ENCODE peak calls at places on chromosomes 7 and 10, in eight cellular contexts. One of them, this sample, is unnamed.

GRCh38 chr7:33774762-33775523 is 130.4 kb upstream of the BMPER start:
- DNase-seq in WTC11: no peak
- DNase-seq in neural crest cell: no peak
- DNase-seq in fibroblast of pulmonary artery: peak; percentile 99
- DNase-seq in cardiac muscle cell: peak; percentile 32
- DNase-seq in progenitor cell of endocrine pancreas: no peak
- DNase-seq in MM.1S: no peak
- DNase-seq in stomach: peak; percentile 53
- DNase-seq in this sample: no peak

GRCh38 chr10:69389827-69390490 is 26.8 kb downstream of the TACR2 start:
- DNase-seq in WTC11: peak; percentile 59
- DNase-seq in neural crest cell: no peak
- DNase-seq in fibroblast of pulmonary artery: peak; percentile 77
- DNase-seq in cardiac muscle cell: no peak
- DNase-seq in progenitor cell of endocrine pancreas: no peak
- DNase-seq in MM.1S: no peak
- DNase-seq in stomach: peak; percentile 56
- DNase-seq in this sample: no peak

GRCh38 chr10:20618148-20618547 is 279.0 kb downstream of the NEBL start:
- DNase-seq in WTC11: no peak
- DNase-seq in neural crest cell: no peak
- DNase-seq in fibroblast of pulmonary artery: no peak
- DNase-seq in cardiac muscle cell: no peak
- DNase-seq in progenitor cell of endocrine pancreas: no peak
- DNase-seq in MM.1S: no peak
- DNase-seq in stomach: no peak
- DNase-seq in this sample: no peak

GRCh38 chr7:66150471-66150870 is 35.8 kb downstream of the CRCP start:
- DNase-seq in WTC11: no peak
- DNase-seq in neural crest cell: no peak
- DNase-seq in fibroblast of pulmonary artery: peak; percentile 85
- DNase-seq in cardiac muscle cell: no peak
- DNase-seq in progenitor cell of endocrine pancreas: no peak
- DNase-seq in MM.1S: no peak
- DNase-seq in stomach: no peak
- DNase-seq in this sample: no peak

GRCh38 chr7:91876391-91877133 is 3.9 kb downstream of the MTERF1 start:
- DNase-seq in WTC11: no peak
- DNase-seq in neural crest cell: no peak
- DNase-seq in fibroblast of pulmonary artery: peak; percentile 53
- DNase-seq in cardiac muscle cell: peak; percentile 18
- DNase-seq in progenitor cell of endocrine pancreas: no peak
- DNase-seq in MM.1S: no peak
- DNase-seq in stomach: no peak
- DNase-seq in this sample: no peak

GRCh38 chr7:122750389-122750788 is 47.7 kb upstream of the RNF148 start:
- DNase-seq in WTC11: no peak
- DNase-seq in neural crest cell: no peak
- DNase-seq in fibroblast of pulmonary artery: no peak
- DNase-seq in cardiac muscle cell: no peak
- DNase-seq in progenitor cell of endocrine pancreas: no peak
- DNase-seq in MM.1S: no peak
- DNase-seq in stomach: no peak
- DNase-seq in this sample: no peak

GRCh38 chr7:123871998-123872867 is 27.3 kb downstream of the HYAL4 start:
- DNase-seq in WTC11: peak; percentile 55
- DNase-seq in neural crest cell: peak; percentile 35
- DNase-seq in fibroblast of pulmonary artery: peak; percentile 76
- DNase-seq in cardiac muscle cell: peak; percentile 75
- DNase-seq in progenitor cell of endocrine pancreas: peak; percentile 18
- DNase-seq in MM.1S: peak; percentile 71
- DNase-seq in stomach: peak; percentile 65
- DNase-seq in this sample: no peak

GRCh38 chr7:102320601-102321350 is 34.1 kb downstream of the SH2B2 start:
- DNase-seq in WTC11: no peak
- DNase-seq in neural crest cell: no peak
- DNase-seq in fibroblast of pulmonary artery: no peak
- DNase-seq in cardiac muscle cell: no peak
- DNase-seq in progenitor cell of endocrine pancreas: no peak
- DNase-seq in MM.1S: no peak
- DNase-seq in stomach: no peak
- DNase-seq in this sample: no peak

GRCh38 chr7:78473902-78474301 is 675.3 kb downstream of the PHTF2 start:
- DNase-seq in WTC11: no peak
- DNase-seq in neural crest cell: no peak
- DNase-seq in fibroblast of pulmonary artery: no peak
- DNase-seq in cardiac muscle cell: peak; percentile 46
- DNase-seq in progenitor cell of endocrine pancreas: no peak
- DNase-seq in MM.1S: no peak
- DNase-seq in stomach: no peak
- DNase-seq in this sample: no peak

GRCh38 chr7:150446288-150446938 is 4.0 kb upstream of the GIMAP8 start:
- DNase-seq in WTC11: no peak
- DNase-seq in neural crest cell: no peak
- DNase-seq in fibroblast of pulmonary artery: no peak
- DNase-seq in cardiac muscle cell: no peak
- DNase-seq in progenitor cell of endocrine pancreas: no peak
- DNase-seq in MM.1S: no peak
- DNase-seq in stomach: no peak
- DNase-seq in this sample: no peak

GRCh38 chr7:5532520-5533335 is 109.1 kb upstream of the TNRC18 start:
- DNase-seq in WTC11: peak; percentile 56
- DNase-seq in neural crest cell: no peak
- DNase-seq in fibroblast of pulmonary artery: no peak
- DNase-seq in cardiac muscle cell: peak; percentile 45
- DNase-seq in progenitor cell of endocrine pancreas: no peak
- DNase-seq in MM.1S: peak; percentile 30
- DNase-seq in stomach: peak; percentile 78
- DNase-seq in this sample: no peak

GRCh38 chr10:79161557-79161956 is 92.8 kb downstream of the ZMIZ1 start:
- DNase-seq in WTC11: no peak
- DNase-seq in neural crest cell: no peak
- DNase-seq in fibroblast of pulmonary artery: no peak
- DNase-seq in cardiac muscle cell: no peak
- DNase-seq in progenitor cell of endocrine pancreas: no peak
- DNase-seq in MM.1S: no peak
- DNase-seq in stomach: no peak
- DNase-seq in this sample: no peak

GRCh38 chr10:79159141-79159619 is 90.4 kb downstream of the ZMIZ1 start:
- DNase-seq in WTC11: no peak
- DNase-seq in neural crest cell: no peak
- DNase-seq in fibroblast of pulmonary artery: peak; percentile 70
- DNase-seq in cardiac muscle cell: no peak
- DNase-seq in progenitor cell of endocrine pancreas: no peak
- DNase-seq in MM.1S: no peak
- DNase-seq in stomach: no peak
- DNase-seq in this sample: no peak

GRCh38 chr10:79160191-79160590 is 91.4 kb downstream of the ZMIZ1 start:
- DNase-seq in WTC11: no peak
- DNase-seq in neural crest cell: no peak
- DNase-seq in fibroblast of pulmonary artery: no peak
- DNase-seq in cardiac muscle cell: no peak
- DNase-seq in progenitor cell of endocrine pancreas: no peak
- DNase-seq in MM.1S: no peak
- DNase-seq in stomach: no peak
- DNase-seq in this sample: no peak

GRCh38 chr10:79158402-79159097 is 89.8 kb downstream of the ZMIZ1 start:
- DNase-seq in WTC11: peak; percentile 39
- DNase-seq in neural crest cell: no peak
- DNase-seq in fibroblast of pulmonary artery: no peak
- DNase-seq in cardiac muscle cell: peak; percentile 61
- DNase-seq in progenitor cell of endocrine pancreas: no peak
- DNase-seq in MM.1S: no peak
- DNase-seq in stomach: no peak
- DNase-seq in this sample: no peak

GRCh38 chr10:79159785-79160184 is 91.0 kb downstream of the ZMIZ1 start:
- DNase-seq in WTC11: no peak
- DNase-seq in neural crest cell: no peak
- DNase-seq in fibroblast of pulmonary artery: peak; percentile 67
- DNase-seq in cardiac muscle cell: peak; percentile 88
- DNase-seq in progenitor cell of endocrine pancreas: no peak
- DNase-seq in MM.1S: no peak
- DNase-seq in stomach: no peak
- DNase-seq in this sample: no peak
- TF ChIP-seq CTCF in WTC11: no peak
- TF ChIP-seq CTCF in neural crest cell: no peak
- TF ChIP-seq CTCF in fibroblast of pulmonary artery: no peak
- TF ChIP-seq CTCF in cardiac muscle cell: no peak
- TF ChIP-seq CTCF in progenitor cell of endocrine pancreas: no peak
- TF ChIP-seq CTCF in MM.1S: no peak
- TF ChIP-seq CTCF in stomach: no peak
- TF ChIP-seq CTCF in this sample: no peak

DNA sequence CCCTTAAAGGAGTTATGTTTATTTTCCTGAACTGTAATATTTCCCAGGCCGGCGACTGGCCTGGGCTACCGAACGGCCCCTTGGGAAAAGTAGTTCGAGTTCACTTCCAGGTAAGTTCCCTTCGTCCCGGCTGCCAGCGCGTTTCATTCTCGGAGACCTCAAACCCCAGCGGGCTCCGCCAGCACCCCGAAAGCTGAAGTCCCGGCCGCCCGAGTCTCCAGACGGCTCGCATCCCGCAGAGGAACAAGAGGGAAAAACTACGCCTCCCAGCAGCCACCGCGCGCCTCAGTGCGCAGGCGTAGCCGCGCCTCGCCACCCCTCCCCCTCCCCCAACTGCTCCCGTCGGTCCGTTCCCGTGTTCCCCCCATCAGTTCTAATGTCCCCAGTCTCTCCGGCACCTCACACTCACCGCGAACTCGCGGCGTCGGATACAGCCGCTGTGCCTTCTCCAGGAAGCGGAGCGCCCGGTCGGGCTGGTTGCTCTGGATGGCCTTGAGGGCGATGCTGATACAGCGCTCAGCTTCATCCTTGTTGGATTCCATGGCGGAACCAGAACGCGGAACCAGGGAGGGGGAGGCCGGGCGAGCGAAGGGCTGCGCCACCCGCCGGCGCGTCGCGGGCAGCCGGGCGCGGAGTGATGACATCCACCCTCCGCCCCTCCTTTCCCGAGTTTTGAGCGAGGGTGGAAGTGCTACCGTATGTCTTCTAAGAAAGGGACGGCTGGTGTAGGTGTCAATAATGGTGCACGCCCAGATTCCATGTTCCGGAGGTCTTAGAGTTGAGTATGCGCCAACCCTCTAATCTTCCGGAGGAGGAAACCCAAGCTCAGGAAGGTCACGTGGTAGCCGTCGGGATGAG is at the start of gene DNAJB12:
- DNase-seq in WTC11: peak; percentile 87
- DNase-seq in neural crest cell: peak; percentile 83
- DNase-seq in fibroblast of pulmonary artery: peak; percentile 97
- DNase-seq in cardiac muscle cell: peak; percentile 94
- DNase-seq in progenitor cell of endocrine pancreas: peak; percentile 78
- DNase-seq in MM.1S: peak; percentile 92
- DNase-seq in stomach: peak; percentile 90
- DNase-seq in this sample: peak; percentile 78
- TF ChIP-seq CTCF in WTC11: no peak
- TF ChIP-seq CTCF in neural crest cell: no peak
- TF ChIP-seq CTCF in fibroblast of pulmonary artery: no peak
- TF ChIP-seq CTCF in cardiac muscle cell: no peak
- TF ChIP-seq CTCF in progenitor cell of endocrine pancreas: no peak
- TF ChIP-seq CTCF in MM.1S: peak; percentile 3
- TF ChIP-seq CTCF in stomach: no peak
- TF ChIP-seq CTCF in this sample: no peak

DNA sequence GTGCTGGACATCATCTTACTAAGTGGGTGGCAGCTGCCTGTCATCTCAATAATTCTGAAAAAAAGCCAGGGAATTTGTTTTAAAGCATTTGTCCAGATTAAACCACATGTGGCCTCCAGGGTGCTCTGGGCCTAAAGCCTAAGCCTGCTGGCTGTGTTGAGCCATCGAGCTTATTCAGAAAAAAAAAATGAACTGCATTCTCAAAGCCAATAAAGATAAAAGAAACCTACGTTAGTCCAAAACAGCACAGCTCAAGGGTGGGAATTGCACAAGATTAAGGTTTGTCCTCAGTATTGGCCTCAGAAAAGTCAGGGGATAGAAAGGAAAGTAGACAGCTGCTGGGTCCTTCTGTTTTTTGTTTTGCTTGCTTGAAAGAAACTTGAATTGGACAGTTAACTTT is 22.6 kb upstream of the PRTFDC1 start:
- DNase-seq in WTC11: no peak
- DNase-seq in neural crest cell: no peak
- DNase-seq in fibroblast of pulmonary artery: peak; percentile 96
- DNase-seq in cardiac muscle cell: no peak
- DNase-seq in progenitor cell of endocrine pancreas: no peak
- DNase-seq in MM.1S: no peak
- DNase-seq in stomach: no peak
- DNase-seq in this sample: no peak
- TF ChIP-seq CTCF in WTC11: no peak
- TF ChIP-seq CTCF in neural crest cell: no peak
- TF ChIP-seq CTCF in fibroblast of pulmonary artery: peak; percentile 38
- TF ChIP-seq CTCF in cardiac muscle cell: peak; percentile 36
- TF ChIP-seq CTCF in progenitor cell of endocrine pancreas: no peak
- TF ChIP-seq CTCF in MM.1S: no peak
- TF ChIP-seq CTCF in stomach: no peak
- TF ChIP-seq CTCF in this sample: no peak

DNA sequence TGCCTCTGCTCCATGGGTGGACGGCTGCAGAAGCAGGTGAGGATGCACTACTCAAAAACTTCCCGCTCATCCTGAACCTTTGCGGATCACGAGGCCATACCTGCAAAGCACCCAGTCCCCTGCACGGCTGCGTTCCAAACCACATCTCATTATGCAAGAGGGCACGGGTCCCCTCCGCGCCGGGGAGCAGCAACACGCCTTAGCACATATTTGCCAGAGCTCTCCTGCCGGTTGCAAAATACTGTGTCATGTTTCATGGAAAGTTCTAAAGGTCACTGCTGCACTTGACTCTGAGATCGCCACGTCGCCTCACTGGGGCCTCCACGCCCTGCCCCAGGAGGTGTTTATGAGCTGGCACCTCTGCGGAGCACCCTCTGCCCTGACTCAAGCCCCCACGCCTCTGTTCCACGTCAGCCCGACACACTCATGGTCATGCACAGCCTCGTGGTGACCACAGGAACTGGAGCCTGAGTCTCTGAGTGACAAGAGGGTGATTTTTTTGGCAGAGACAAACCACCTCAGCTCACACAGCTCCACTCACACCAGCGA is 131.8 kb downstream of the PRKAG2 start:
- DNase-seq in WTC11: no peak
- DNase-seq in neural crest cell: no peak
- DNase-seq in fibroblast of pulmonary artery: peak; percentile 61
- DNase-seq in cardiac muscle cell: peak; percentile 63
- DNase-seq in progenitor cell of endocrine pancreas: no peak
- DNase-seq in MM.1S: no peak
- DNase-seq in stomach: peak; percentile 86
- DNase-seq in this sample: no peak
- TF ChIP-seq CTCF in WTC11: no peak
- TF ChIP-seq CTCF in neural crest cell: peak; percentile 41
- TF ChIP-seq CTCF in fibroblast of pulmonary artery: peak; percentile 47
- TF ChIP-seq CTCF in cardiac muscle cell: peak; percentile 52
- TF ChIP-seq CTCF in progenitor cell of endocrine pancreas: no peak
- TF ChIP-seq CTCF in MM.1S: no peak
- TF ChIP-seq CTCF in stomach: peak; percentile 39
- TF ChIP-seq CTCF in this sample: no peak

GRCh38 chr7:101154693-101155102 is 422 bp downstream of the AP1S1 start:
- DNase-seq in WTC11: peak; percentile 38
- DNase-seq in neural crest cell: no peak
- DNase-seq in fibroblast of pulmonary artery: no peak
- DNase-seq in cardiac muscle cell: peak; percentile 30
- DNase-seq in progenitor cell of endocrine pancreas: no peak
- DNase-seq in MM.1S: no peak
- DNase-seq in stomach: no peak
- DNase-seq in this sample: no peak
- TF ChIP-seq CTCF in WTC11: no peak
- TF ChIP-seq CTCF in neural crest cell: no peak
- TF ChIP-seq CTCF in fibroblast of pulmonary artery: no peak
- TF ChIP-seq CTCF in cardiac muscle cell: no peak
- TF ChIP-seq CTCF in progenitor cell of endocrine pancreas: no peak
- TF ChIP-seq CTCF in MM.1S: no peak
- TF ChIP-seq CTCF in stomach: no peak
- TF ChIP-seq CTCF in this sample: no peak

This sample was measured in mesothelial cell of epicardium.